ENCODE peak calls at places on chromosome 15, in nine cellular contexts. H, M, R, C, U, O, D, L and J are unnamed samples.

GRCh38 chr15:48866141-48866563 is 11.8 kb upstream of the EID1 start:
- DNase-seq in H (no peak), M (no peak), O (no peak), C (no peak), R (no peak), U (no peak), D (no peak), L (no peak), J (no peak)

GRCh38 chr15:37078000-37078399 is 22.3 kb downstream of the MEIS2 start:
- DNase-seq in R (no peak), H (no peak), O (no peak), U (no peak), C (no peak), D (no peak), L (no peak), M (no peak), J (no peak)

GRCh38 chr15:93063292-93063671 is 25.7 kb downstream of the RGMA start:
- DNase-seq in D (peak; percentile 29), O (no peak), L (no peak), H (peak; percentile 95), M (no peak), U (no peak), R (no peak), C (no peak), J (no peak)

GRCh38 chr15:100785181-100786138 is 94.2 kb upstream of the ALDH1A3 start:
- DNase-seq in R (no peak), U (no peak), H (no peak), D (no peak), C (no peak), L (no peak), M (no peak), O (no peak), J (no peak)

GRCh38 chr15:80533934-80534333 is 129.8 kb downstream of the ARNT2 start:
- DNase-seq in D (no peak), O (no peak), L (no peak), H (no peak), U (no peak), C (no peak), M (no peak), R (no peak), J (no peak)

GRCh38 chr15:61201322-61201721 is 27.8 kb downstream of the RORA start:
- DNase-seq in C (no peak), H (no peak), O (no peak), L (no peak), D (no peak), M (no peak), U (no peak), R (no peak), J (no peak)

GRCh38 chr15:82165948-82166376 is 96.6 kb downstream of the EFL1 start:
- DNase-seq in H (no peak), O (no peak), C (no peak), L (no peak), M (no peak), U (no peak), R (no peak), D (no peak), J (no peak)

GRCh38 chr15:89863918-89864317 is 29.9 kb downstream of the AP3S2 start:
- DNase-seq in M (no peak), C (no peak), R (no peak), D (no peak), L (no peak), U (no peak), O (no peak), H (no peak), J (no peak)

GRCh38 chr15:92810418-92811138 is 89.5 kb upstream of the CHD2 start:
- DNase-seq in O (peak; percentile 78), L (no peak), C (no peak), H (peak; percentile 67), R (peak; percentile 69), M (no peak), D (peak; percentile 82), U (no peak), J (no peak)

GRCh38 chr15:31049122-31049521 is 52.4 kb downstream of the TRPM1 start:
- DNase-seq in O (no peak), M (no peak), R (no peak), L (no peak), D (no peak), H (no peak), C (no peak), U (no peak), J (no peak)

GRCh38 chr15:70358871-70359647 is 261.3 kb upstream of the TLE3 start:
- DNase-seq in C (no peak), D (peak; percentile 21), R (no peak), H (no peak), U (no peak), O (no peak), L (no peak), M (no peak), J (no peak)

GRCh38 chr15:39579487-39580116 is 1.3 kb upstream of the THBS1 start:
- DNase-seq in H (peak; percentile 85), L (no peak), O (peak; percentile 82), D (peak; percentile 71), M (no peak), U (peak; percentile 98), C (no peak), R (no peak), J (no peak)

GRCh38 chr15:73403171-73403570 is 34.4 kb upstream of the HCN4 start:
- DNase-seq in M (no peak), C (no peak), H (no peak), U (no peak), R (no peak), L (no peak), D (no peak), O (no peak), J (no peak)

GRCh38 chr15:44536298-44536961 is 517 bp upstream of the EIF3J start:
- DNase-seq in O (peak; percentile 89), L (peak; percentile 90), U (peak; percentile 44), H (peak; percentile 85), D (peak; percentile 92), M (peak; percentile 97), R (no peak), C (no peak), J (no peak)

GRCh38 chr15:69736161-69736560 is 283.5 kb downstream of the RPLP1 start:
- DNase-seq in H (no peak), D (no peak), R (no peak), C (no peak), M (no peak), L (no peak), U (no peak), O (no peak), J (no peak)

GRCh38 chr15:57319919-57320542 is 56.3 kb upstream of the CGNL1 start:
- DNase-seq in O (no peak), R (no peak), L (no peak), M (no peak), D (no peak), H (no peak), C (no peak), U (no peak), J (no peak)

GRCh38 chr15:62534996-62535395 is 369.9 kb upstream of the C2CD4B start:
- DNase-seq in C (no peak), D (no peak), U (no peak), H (no peak), M (no peak), R (no peak), O (no peak), L (no peak), J (no peak)